ENCODE peak calls at places on chromosomes 11 and 22, in five cellular contexts. One of them, this sample, is unnamed.
A peak's percentile ranks its signal among the peaks of the same experiment; 100 is the strongest.

GRCh38 chr11:8679006-8679405 is 3.5 kb downstream of the TRIM66 start:
- DNase-seq in fibroblast of lung: no peak
- DNase-seq in uterus: no peak
- DNase-seq in sigmoid colon: no peak
- DNase-seq in thyroid gland: no peak
- DNase-seq in this sample: no peak

GRCh38 chr11:72411623-72412532 is 22.5 kb downstream of the CLPB start:
- DNase-seq in fibroblast of lung: no peak
- DNase-seq in uterus: no peak
- DNase-seq in sigmoid colon: peak; percentile 72
- DNase-seq in thyroid gland: peak; percentile 85
- DNase-seq in this sample: no peak

GRCh38 chr11:130606781-130607511 is 158.5 kb downstream of the ADAMTS15 start:
- DNase-seq in fibroblast of lung: peak; percentile 60
- DNase-seq in uterus: peak; percentile 87
- DNase-seq in sigmoid colon: peak; percentile 75
- DNase-seq in thyroid gland: peak; percentile 45
- DNase-seq in this sample: peak; percentile 80

GRCh38 chr11:13781153-13781552 is 112.7 kb downstream of the FAR1 start:
- DNase-seq in fibroblast of lung: no peak
- DNase-seq in uterus: no peak
- DNase-seq in sigmoid colon: no peak
- DNase-seq in thyroid gland: no peak
- DNase-seq in this sample: no peak

GRCh38 chr11:73157141-73158010 is 15.3 kb upstream of the FCHSD2 start:
- DNase-seq in fibroblast of lung: peak; percentile 65
- DNase-seq in uterus: peak; percentile 24
- DNase-seq in sigmoid colon: peak; percentile 62
- DNase-seq in thyroid gland: no peak
- DNase-seq in this sample: peak; percentile 87

GRCh38 chr22:41280065-41280464 is 5.9 kb downstream of the RANGAP1 start:
- DNase-seq in fibroblast of lung: no peak
- DNase-seq in uterus: no peak
- DNase-seq in sigmoid colon: no peak
- DNase-seq in thyroid gland: no peak
- DNase-seq in this sample: no peak

GRCh38 chr22:43990044-43990443 is 34.1 kb upstream of the PARVB start:
- DNase-seq in fibroblast of lung: no peak
- DNase-seq in uterus: no peak
- DNase-seq in sigmoid colon: peak; percentile 44
- DNase-seq in thyroid gland: no peak
- DNase-seq in this sample: no peak

GRCh38 chr11:83826078-83826477 is 539.9 kb upstream of the CCDC90B start:
- DNase-seq in fibroblast of lung: no peak
- DNase-seq in uterus: no peak
- DNase-seq in sigmoid colon: no peak
- DNase-seq in thyroid gland: no peak
- DNase-seq in this sample: no peak

GRCh38 chr11:68513930-68514487 is 53.5 kb downstream of the PPP6R3 start:
- DNase-seq in fibroblast of lung: no peak
- DNase-seq in uterus: no peak
- DNase-seq in sigmoid colon: no peak
- DNase-seq in thyroid gland: no peak
- DNase-seq in this sample: no peak

GRCh38 chr11:119741369-119742262 is 12.6 kb upstream of the NECTIN1 start:
- DNase-seq in fibroblast of lung: no peak
- DNase-seq in uterus: no peak
- DNase-seq in sigmoid colon: no peak
- DNase-seq in thyroid gland: peak; percentile 35
- DNase-seq in this sample: no peak

GRCh38 chr11:110710520-110711381 is 1.5 kb downstream of the ARHGAP20 start:
- DNase-seq in fibroblast of lung: peak; percentile 43
- DNase-seq in uterus: peak; percentile 55
- DNase-seq in sigmoid colon: peak; percentile 79
- DNase-seq in thyroid gland: peak; percentile 80
- DNase-seq in this sample: peak; percentile 27

GRCh38 chr11:108871152-108871551 is 206.3 kb downstream of the DDX10 start:
- DNase-seq in fibroblast of lung: peak; percentile 67
- DNase-seq in uterus: no peak
- DNase-seq in sigmoid colon: no peak
- DNase-seq in thyroid gland: peak; percentile 12
- DNase-seq in this sample: no peak

GRCh38 chr11:120327311-120327710 is 2.2 kb downstream of the TLCD5 start:
- DNase-seq in fibroblast of lung: no peak
- DNase-seq in uterus: no peak
- DNase-seq in sigmoid colon: no peak
- DNase-seq in thyroid gland: no peak
- DNase-seq in this sample: no peak

GRCh38 chr11:1652778-1653540 is 23.4 kb downstream of the KRTAP5-5 start:
- DNase-seq in fibroblast of lung: peak; percentile 47
- DNase-seq in uterus: peak; percentile 80
- DNase-seq in sigmoid colon: peak; percentile 84
- DNase-seq in thyroid gland: peak; percentile 76
- DNase-seq in this sample: peak; percentile 78

GRCh38 chr11:128948583-128948982 is 5.9 kb upstream of the TP53AIP1 start:
- DNase-seq in fibroblast of lung: no peak
- DNase-seq in uterus: no peak
- DNase-seq in sigmoid colon: no peak
- DNase-seq in thyroid gland: no peak
- DNase-seq in this sample: no peak
- TF ChIP-seq CTCF in fibroblast of lung: peak; percentile 20
- TF ChIP-seq CTCF in uterus: no peak
- TF ChIP-seq CTCF in sigmoid colon: no peak
- TF ChIP-seq CTCF in thyroid gland: no peak
- TF ChIP-seq CTCF in this sample: no peak

GRCh38 chr22:21842946-21843345 is 24.5 kb downstream of the MAPK1 start:
- DNase-seq in fibroblast of lung: no peak
- DNase-seq in uterus: no peak
- DNase-seq in sigmoid colon: no peak
- DNase-seq in thyroid gland: no peak
- DNase-seq in this sample: no peak

GRCh38 chr22:21837184-21837979 is 30.1 kb downstream of the MAPK1 start:
- DNase-seq in fibroblast of lung: peak; percentile 79
- DNase-seq in uterus: no peak
- DNase-seq in sigmoid colon: no peak
- DNase-seq in thyroid gland: peak; percentile 51
- DNase-seq in this sample: no peak

GRCh38 chr22:21841422-21841821 is 26.0 kb downstream of the MAPK1 start:
- DNase-seq in fibroblast of lung: no peak
- DNase-seq in uterus: no peak
- DNase-seq in sigmoid colon: no peak
- DNase-seq in thyroid gland: no peak
- DNase-seq in this sample: no peak

GRCh38 chr22:21840236-21840823 is 27.1 kb downstream of the MAPK1 start:
- DNase-seq in fibroblast of lung: no peak
- DNase-seq in uterus: no peak
- DNase-seq in sigmoid colon: no peak
- DNase-seq in thyroid gland: no peak
- DNase-seq in this sample: no peak

DNA sequence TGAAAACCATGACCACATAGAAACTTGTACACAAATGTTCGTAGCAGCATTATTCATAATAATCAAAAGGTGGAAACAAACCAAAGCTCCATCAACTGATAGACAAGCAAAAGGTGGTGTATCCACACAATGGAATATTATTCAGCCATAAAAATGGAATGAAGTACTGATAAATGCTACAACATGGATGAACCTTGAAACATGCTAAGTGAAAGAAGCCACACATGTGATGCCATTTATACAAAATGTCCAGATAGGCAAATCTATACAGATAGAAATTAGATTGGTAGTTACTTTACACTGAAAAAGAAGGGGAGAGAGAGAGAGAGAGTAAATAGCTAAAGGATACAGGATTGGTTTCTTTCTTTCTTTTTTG is 27.7 kb downstream of the MAPK1 start:
- DNase-seq in fibroblast of lung: no peak
- DNase-seq in uterus: no peak
- DNase-seq in sigmoid colon: no peak
- DNase-seq in thyroid gland: no peak
- DNase-seq in this sample: no peak
- H3K4me1 ChIP-seq in fibroblast of lung: peaks cover 8% of the 10 kb centered on the region
- H3K4me1 ChIP-seq in uterus: no peaks in the 10 kb centered on the region
- H3K4me1 ChIP-seq in sigmoid colon: peaks cover 54% of the 10 kb centered on the region
- H3K4me1 ChIP-seq in thyroid gland: peaks cover 48% of the 10 kb centered on the region
- H3K4me1 ChIP-seq in this sample: peaks cover 56% of the 10 kb centered on the region

GRCh38 chr11:15968461-15969130 is 387.8 kb downstream of the SOX6 start:
- DNase-seq in fibroblast of lung: peak; percentile 19
- DNase-seq in uterus: no peak
- DNase-seq in sigmoid colon: no peak
- DNase-seq in thyroid gland: peak; percentile 3
- DNase-seq in this sample: no peak

GRCh38 chr11:15967966-15968365 is 388.4 kb downstream of the SOX6 start:
- DNase-seq in fibroblast of lung: peak; percentile 91
- DNase-seq in uterus: no peak
- DNase-seq in sigmoid colon: no peak
- DNase-seq in thyroid gland: no peak
- DNase-seq in this sample: no peak

GRCh38 chr11:15969281-15969680 is 387.1 kb downstream of the SOX6 start:
- DNase-seq in fibroblast of lung: peak; percentile 92
- DNase-seq in uterus: peak; percentile 29
- DNase-seq in sigmoid colon: peak; percentile 76
- DNase-seq in thyroid gland: peak; percentile 65
- DNase-seq in this sample: peak; percentile 83

GRCh38 chr11:15965562-15966250 is 390.6 kb downstream of the SOX6 start:
- DNase-seq in fibroblast of lung: no peak
- DNase-seq in uterus: no peak
- DNase-seq in sigmoid colon: no peak
- DNase-seq in thyroid gland: peak; percentile 65
- DNase-seq in this sample: no peak

DNA sequence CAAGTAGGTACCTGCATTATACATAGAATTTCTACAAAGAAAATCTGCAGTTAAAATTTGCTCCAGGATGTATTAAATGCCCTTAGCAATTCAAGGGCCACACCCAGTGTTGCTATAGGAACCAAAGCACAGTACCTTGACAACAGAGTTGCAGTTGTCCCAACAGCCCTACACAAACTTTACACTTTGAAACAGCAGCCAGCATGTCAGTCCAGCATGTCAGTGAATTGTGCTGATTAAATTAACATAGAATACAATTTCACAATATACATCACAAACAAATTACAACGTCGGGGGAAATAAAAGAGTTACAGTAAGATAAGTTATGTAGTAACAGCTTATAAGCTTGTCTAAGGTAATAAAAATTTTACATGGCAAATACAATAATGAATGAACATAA is 389.2 kb downstream of the SOX6 start:
- DNase-seq in fibroblast of lung: peak; percentile 67
- DNase-seq in uterus: no peak
- DNase-seq in sigmoid colon: no peak
- DNase-seq in thyroid gland: no peak
- DNase-seq in this sample: no peak
- H3K27ac ChIP-seq in fibroblast of lung: no peak overlapping the region
- H3K27ac ChIP-seq in uterus: no peak overlapping the region
- H3K27ac ChIP-seq in sigmoid colon: no peak overlapping the region
- H3K27ac ChIP-seq in thyroid gland: no peak overlapping the region
- H3K27ac ChIP-seq in this sample: peak overlapping the region; percentile 81

DNA sequence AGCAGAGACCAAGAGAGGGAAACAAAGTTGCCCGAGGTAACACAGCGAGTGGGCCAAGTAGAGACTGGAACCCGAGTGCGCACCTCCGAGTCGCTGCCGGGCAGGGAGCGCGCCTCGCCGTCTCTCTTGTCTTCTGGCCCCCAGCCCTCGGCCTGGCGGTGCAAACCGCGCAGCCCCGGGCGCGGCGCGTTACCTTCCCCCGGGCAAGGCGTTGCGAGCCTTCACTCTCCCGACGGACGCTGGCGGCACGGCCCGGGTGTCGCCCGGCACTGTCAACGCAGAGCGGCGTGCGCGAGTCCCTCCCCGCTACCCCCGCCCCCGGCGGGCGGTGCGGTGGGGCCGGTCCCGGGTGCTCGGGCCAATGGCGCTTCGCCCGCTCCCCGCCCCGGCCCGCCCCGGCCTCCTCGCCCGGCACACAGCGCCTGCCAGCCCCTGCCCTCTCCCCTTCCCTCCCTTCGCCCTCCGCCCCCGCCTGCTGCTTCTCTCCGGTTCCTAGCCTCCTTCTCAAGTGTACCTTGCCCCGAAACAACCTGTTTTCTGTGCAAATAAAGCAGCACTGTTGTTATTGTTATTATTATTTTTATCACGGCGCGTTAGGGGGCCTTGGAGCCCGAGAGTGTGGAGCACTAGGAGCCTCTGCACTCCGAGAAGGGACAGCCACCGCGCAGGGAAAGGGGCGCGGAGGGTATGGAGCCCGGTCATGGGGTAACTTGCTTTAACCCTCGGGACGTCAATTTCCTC is at the start of gene SYTL2:
- DNase-seq in fibroblast of lung: peak; percentile 34
- DNase-seq in uterus: peak; percentile 65
- DNase-seq in sigmoid colon: peak; percentile 73
- DNase-seq in thyroid gland: peak; percentile 76
- DNase-seq in this sample: peak; percentile 85
- TF ChIP-seq CTCF in fibroblast of lung: no peak
- TF ChIP-seq CTCF in uterus: no peak
- TF ChIP-seq CTCF in sigmoid colon: no peak
- TF ChIP-seq CTCF in thyroid gland: no peak
- TF ChIP-seq CTCF in this sample: no peak

GRCh38 chr11:27443746-27444465 is 28.7 kb downstream of the LGR4 start:
- DNase-seq in fibroblast of lung: no peak
- DNase-seq in uterus: no peak
- DNase-seq in sigmoid colon: no peak
- DNase-seq in thyroid gland: no peak
- DNase-seq in this sample: no peak

GRCh38 chr11:27440090-27440489 is 32.5 kb downstream of the LGR4 start:
- DNase-seq in fibroblast of lung: no peak
- DNase-seq in uterus: no peak
- DNase-seq in sigmoid colon: no peak
- DNase-seq in thyroid gland: no peak
- DNase-seq in this sample: no peak

GRCh38 chr11:27433742-27434141 is 38.8 kb downstream of the LGR4 start:
- DNase-seq in fibroblast of lung: no peak
- DNase-seq in uterus: no peak
- DNase-seq in sigmoid colon: no peak
- DNase-seq in thyroid gland: no peak
- DNase-seq in this sample: no peak

GRCh38 chr11:27438595-27438981 is 34.0 kb downstream of the LGR4 start:
- DNase-seq in fibroblast of lung: no peak
- DNase-seq in uterus: no peak
- DNase-seq in sigmoid colon: no peak
- DNase-seq in thyroid gland: no peak
- DNase-seq in this sample: no peak

DNA sequence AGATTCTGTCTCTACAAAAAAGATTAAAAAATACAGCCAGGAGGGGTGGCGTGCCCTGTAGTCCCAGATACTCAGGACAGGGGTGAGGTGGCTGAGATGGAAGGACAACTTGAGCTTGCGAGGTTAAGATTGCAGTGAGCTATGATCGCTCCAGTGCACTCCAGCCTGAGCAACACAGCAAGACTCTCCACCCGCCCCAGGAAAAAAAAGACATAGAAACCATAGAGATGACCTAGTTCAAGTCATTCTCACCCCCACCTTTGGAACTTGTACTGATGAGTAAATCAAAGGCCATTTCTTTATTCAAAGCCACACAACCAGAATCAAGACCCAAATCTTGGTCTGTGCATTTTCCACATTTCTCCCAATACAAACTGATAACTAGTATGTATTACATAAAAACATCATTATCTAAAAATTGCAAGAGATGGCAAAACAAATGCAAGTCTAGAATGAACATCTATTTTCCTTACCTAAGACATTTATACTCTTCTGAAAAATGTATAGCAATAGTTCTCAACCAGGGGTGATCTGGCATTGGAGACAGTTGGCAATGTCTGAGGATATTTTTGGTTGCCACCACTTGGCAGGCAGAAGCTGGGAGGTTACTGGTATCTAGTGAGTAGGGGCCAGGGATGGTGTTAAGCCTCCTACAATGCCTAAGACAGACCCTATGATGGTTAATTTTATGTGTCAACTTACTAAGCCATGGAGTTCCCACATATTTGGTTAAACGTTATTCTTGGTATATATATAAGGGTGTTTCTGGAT is 34.6 kb downstream of the LGR4 start:
- DNase-seq in fibroblast of lung: no peak
- DNase-seq in uterus: no peak
- DNase-seq in sigmoid colon: no peak
- DNase-seq in thyroid gland: peak; percentile 32
- DNase-seq in this sample: no peak
- H3K4me1 ChIP-seq in fibroblast of lung: no peaks in the 10 kb centered on the region
- H3K4me1 ChIP-seq in uterus: no peaks in the 10 kb centered on the region
- H3K4me1 ChIP-seq in sigmoid colon: peaks cover 8% of the 10 kb centered on the region
- H3K4me1 ChIP-seq in thyroid gland: peaks cover 2% of the 10 kb centered on the region
- H3K4me1 ChIP-seq in this sample: peaks cover 6% of the 10 kb centered on the region

This sample was measured in tibial artery.